ENCODE peak calls at places on chromosomes 4 and X, in ten cellular contexts. K is suprapubic skin; X is right atrium auricular region; J is K562; W is Peyer's patch; G is fibroblast of lung; V is effector memory CD4-positive, alpha-beta T cell; O is sigmoid colon; A is SJSA1; H is heart right ventricle. D is an unnamed sample. For H3K36me3 and H3K4me1, the result is how much of the 10 kb centered on the place peaks cover.

GRCh38 chr4:61374612-61374920 is 174.4 kb downstream of the ADGRL3 start:
- DNase-seq in V (no peak), K (no peak), X (no peak), A (no peak), O (no peak), G (peak), W (no peak), H (no peak), J (no peak), D (no peak)

GRCh38 chr4:141462361-141462760 is 174.0 kb upstream of the IL15 start:
- DNase-seq in G (no peak), O (no peak), K (no peak), J (no peak), X (no peak), H (no peak), W (no peak), A (no peak), V (no peak), D (no peak)

GRCh38 chrX:2351321-2351720 is 149.5 kb downstream of the DHRSX start:
- DNase-seq in V (no peak), O (no peak), G (peak), A (peak), X (no peak), H (no peak), W (no peak), K (no peak), J (no peak), D (no peak)

GRCh38 chrX:13059676-13060499 is 15.5 kb upstream of the FAM9C start:
- DNase-seq in V (no peak), G (peak), X (no peak), O (no peak), W (no peak), J (peak), K (no peak), A (no peak), H (no peak), D (peak)

GRCh38 chr4:187077749-187078148 is 354.1 kb upstream of the FAT1 start:
- DNase-seq in O (no peak), G (no peak), W (no peak), H (no peak), J (no peak), V (no peak), K (no peak), A (no peak), X (no peak), D (no peak)

GRCh38 chrX:108097380-108097779 is 5.8 kb downstream of the ATG4A start:
- DNase-seq in O (no peak), G (peak), H (no peak), J (no peak), W (no peak), K (no peak), X (no peak), V (no peak), A (no peak), D (no peak)

GRCh38 chr4:6548201-6548881 is 26.6 kb upstream of the MAN2B2 start:
- DNase-seq in W (no peak), X (no peak), G (peak), J (peak), H (no peak), V (no peak), K (no peak), O (no peak), A (peak), D (peak)

GRCh38 chrX:120697053-120697452 is 67.2 kb upstream of the C1GALT1C1 start:
- DNase-seq in J (no peak), O (no peak), X (no peak), G (no peak), V (no peak), K (no peak), W (no peak), H (no peak), A (no peak), D (no peak)

GRCh38 chr4:2962614-2963184 is 507 bp downstream of the NOP14 start:
- DNase-seq in J (peak), A (no peak), K (no peak), V (no peak), O (no peak), W (no peak), X (no peak), G (peak), H (no peak), D (peak)

GRCh38 chr4:80049813-80050534 is 23.1 kb downstream of the ANTXR2 start:
- DNase-seq in J (no peak), H (no peak), G (no peak), X (no peak), O (no peak), K (no peak), A (no peak), V (no peak), W (no peak), D (no peak)

GRCh38 chr4:65367306-65367705 is 303.0 kb downstream of the EPHA5 start:
- DNase-seq in W (no peak), K (no peak), V (no peak), A (no peak), G (peak), X (no peak), H (no peak), J (no peak), O (no peak), D (no peak)

GRCh38 chrX:11609109-11609508 is 56.6 kb downstream of the ARHGAP6 start:
- DNase-seq in O (no peak), X (no peak), H (no peak), V (no peak), G (no peak), A (no peak), J (no peak), W (no peak), K (no peak), D (no peak)

DNA sequence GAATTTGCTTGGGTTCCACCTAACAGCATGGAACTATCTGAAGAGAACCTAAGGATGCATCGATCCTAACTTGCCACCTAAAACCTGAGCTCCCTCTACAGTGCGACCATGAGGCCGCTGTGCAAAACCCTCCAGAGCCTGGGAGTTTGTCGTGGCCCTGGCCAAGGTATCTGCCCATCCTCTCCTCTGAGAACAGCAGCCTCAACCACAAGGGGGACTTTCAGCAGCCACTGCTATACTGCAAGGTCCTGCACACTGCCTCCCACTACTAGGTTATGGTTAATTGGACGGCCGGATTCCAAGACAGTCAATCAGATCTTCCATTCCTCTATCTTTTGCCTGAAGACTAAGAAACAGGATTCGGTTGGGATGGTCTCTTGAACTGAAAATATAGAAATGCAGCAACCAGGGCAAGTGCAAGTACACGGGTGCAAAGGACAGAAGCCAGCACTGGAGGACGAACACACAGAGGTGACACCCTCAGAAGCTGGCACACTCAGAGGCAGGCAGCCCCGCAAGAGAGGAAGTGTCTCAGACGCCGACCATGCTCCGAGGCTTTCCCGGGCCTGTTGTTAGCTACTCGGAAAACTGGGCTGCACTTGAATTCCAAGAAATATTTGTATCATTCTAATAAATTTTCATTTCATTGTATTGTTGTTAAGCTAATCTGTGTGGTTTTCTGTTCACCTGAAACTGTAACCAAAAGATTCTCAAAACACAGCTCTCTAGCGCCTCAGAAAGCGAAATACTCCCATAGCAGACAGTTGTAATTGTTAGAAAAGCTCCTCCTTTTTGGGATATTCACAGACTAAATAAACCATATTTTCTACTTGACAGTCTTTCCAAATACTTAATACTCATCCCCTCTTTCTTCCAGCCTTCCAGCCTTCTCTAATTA is 63.3 kb downstream of the AFAP1 start:
- DNase-seq in H (no peak), J (peak), V (no peak), O (peak), X (no peak), G (peak), A (peak), K (no peak), W (no peak), D (peak)
- H3K4me3 ChIP-seq in H (no peak), J (no peak), V (no peak), O (peak), X (peak), G (peak), A (peak), K (no peak), W (no peak), D (no peak)

GRCh38 chr4:88040707-88041106 is 33.3 kb downstream of the PKD2 start:
- DNase-seq in X (no peak), A (peak), K (no peak), O (no peak), V (no peak), W (no peak), J (no peak), G (no peak), H (no peak), D (no peak)

GRCh38 chr4:88043001-88043400 is 35.6 kb downstream of the PKD2 start:
- DNase-seq in H (no peak), X (no peak), W (no peak), J (no peak), K (no peak), A (no peak), G (no peak), O (no peak), V (no peak), D (no peak)

GRCh38 chr4:88037936-88038335 is 30.5 kb downstream of the PKD2 start:
- DNase-seq in G (no peak), A (no peak), V (no peak), J (no peak), O (no peak), K (no peak), H (no peak), W (no peak), X (no peak), D (no peak)

GRCh38 chr4:88043586-88044340 is 36.3 kb downstream of the PKD2 start:
- DNase-seq in W (no peak), G (no peak), O (no peak), K (no peak), H (no peak), A (no peak), J (no peak), V (no peak), X (no peak), D (no peak)

DNA sequence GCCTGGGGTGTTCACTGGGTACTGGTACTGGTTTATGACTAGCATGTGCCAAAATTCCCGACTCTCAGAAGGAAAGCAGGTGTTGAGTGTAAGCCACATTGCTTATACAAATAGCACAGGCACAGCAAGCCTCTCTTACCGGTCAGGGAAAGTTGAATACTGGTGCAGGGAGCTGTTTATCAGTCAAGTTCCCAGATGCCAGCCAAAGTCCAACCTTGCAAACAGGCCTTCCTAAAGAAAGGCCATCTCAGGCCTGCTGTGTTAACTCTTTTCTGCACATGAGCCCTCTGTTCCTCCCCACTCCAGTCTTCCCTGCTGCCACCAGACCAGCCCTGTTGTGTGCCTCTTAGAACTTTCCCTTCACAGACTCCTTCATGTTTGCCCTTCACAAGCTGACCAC is 34.2 kb downstream of the PKD2 start:
- DNase-seq in A (no peak), W (no peak), V (no peak), J (no peak), O (no peak), X (no peak), G (no peak), H (no peak), K (no peak), D (peak)
- H3K36me3 ChIP-seq in A (half or more), W (under half), V (under half), J (under half), O (half or more), X (half or more), G (under half), H (half or more), K (half or more), D (under half)

GRCh38 chr4:53537606-53538005 is 53.7 kb downstream of the LNX1 start:
- DNase-seq in J (no peak), O (no peak), K (no peak), W (no peak), X (no peak), H (no peak), V (no peak), G (no peak), A (no peak), D (no peak)
- H3K4me1 ChIP-seq in J (under half), O (under half), K (half or more), W (under half), X (under half), H (under half), V (under half), G (under half), A (under half), D (under half)

DNA sequence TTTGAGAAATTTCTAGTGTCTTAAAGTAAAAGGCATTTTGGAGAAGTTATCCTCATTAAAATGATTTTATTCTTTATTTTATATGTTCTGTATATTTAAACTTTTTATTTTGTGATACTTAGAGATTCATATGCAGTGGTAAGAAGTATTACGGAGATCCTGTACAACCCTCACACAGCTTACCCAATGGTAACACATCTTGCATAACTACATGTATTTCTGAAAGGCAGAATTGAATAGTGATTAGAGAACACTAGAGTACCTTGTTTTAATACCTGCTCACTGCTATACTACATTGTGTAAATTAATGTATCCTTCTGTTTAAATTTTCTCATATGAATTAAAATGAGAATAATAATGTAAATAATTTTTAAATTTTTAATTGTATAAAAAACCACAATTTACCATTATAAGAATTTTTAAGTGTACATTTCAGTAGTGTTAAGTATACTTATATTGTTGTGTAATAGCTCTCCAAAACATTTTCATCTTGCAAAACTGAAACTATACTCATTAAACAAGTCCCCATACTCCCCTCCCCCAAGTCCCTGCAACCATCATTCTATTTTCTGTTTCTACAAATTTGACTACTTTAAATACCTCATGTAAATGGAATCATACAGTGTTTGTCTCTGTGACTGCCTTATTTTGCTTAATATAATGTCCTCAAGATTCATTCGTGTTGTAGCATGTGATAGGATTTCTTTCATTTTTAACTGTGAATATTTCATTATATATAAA is 45.4 kb downstream of the INTS12 start:
- DNase-seq in J (no peak), O (no peak), W (no peak), A (no peak), K (no peak), G (no peak), H (no peak), X (no peak), V (no peak), D (no peak)
- H3K4me3 ChIP-seq in J (no peak), O (no peak), W (no peak), A (no peak), K (no peak), G (no peak), H (no peak), X (no peak), V (no peak), D (no peak)

DNA sequence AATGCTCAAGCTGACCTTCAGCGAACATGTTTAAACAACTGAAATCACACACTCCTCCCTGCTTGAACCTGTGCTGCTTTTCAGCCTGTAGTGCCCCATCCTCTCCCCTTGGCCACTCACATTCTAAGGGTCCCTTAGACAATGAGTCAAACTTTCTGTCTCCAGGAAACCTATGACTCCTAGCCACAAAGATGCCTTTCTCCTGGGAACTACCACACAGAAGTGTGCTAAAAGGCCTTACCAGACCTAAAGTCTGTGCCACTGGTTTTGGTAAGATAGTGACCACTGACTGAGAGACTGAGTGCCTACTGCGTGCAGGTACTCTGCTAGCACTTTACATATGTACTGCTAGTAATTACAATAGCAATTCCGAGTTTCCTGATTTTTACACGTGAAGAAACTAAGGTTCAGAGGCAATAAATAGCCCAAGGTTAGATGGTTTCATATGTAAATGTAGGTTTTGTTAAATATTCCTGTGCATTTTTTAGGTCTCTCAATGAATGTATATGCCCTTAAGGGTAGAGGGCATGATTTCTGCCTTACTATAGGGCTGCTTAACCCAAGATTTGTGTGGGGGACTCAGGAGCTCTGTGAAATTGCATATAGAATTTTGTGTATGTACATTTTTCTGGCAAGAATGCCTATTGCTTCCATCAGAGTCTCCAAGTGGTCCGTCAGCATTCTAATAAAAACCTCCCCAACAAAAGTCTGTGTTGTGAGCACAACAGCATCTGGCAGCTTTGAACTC is 71.1 kb downstream of the NSG1 start:
- DNase-seq in H (no peak), V (no peak), X (no peak), A (peak), J (no peak), G (peak), W (no peak), K (no peak), O (no peak), D (no peak)
- H3K36me3 ChIP-seq in H (half or more), V (under half), X (half or more), A (under half), J (under half), G (under half), W (under half), K (half or more), O (under half), D (under half)